ENCODE peak calls at places on chromosomes 11 and 22, in six cellular contexts. Q is A549, F is endothelial cell of umbilical vein, G is H1, N is K562, U is HCT116. O is an unnamed sample.
A peak's percentile ranks its signal among the peaks of the same experiment; 100 is the strongest.

GRCh38 chr11:84319853-84320252 is 1033.7 kb upstream of the CCDC90B start:
- DNase-seq in U (no peak), F (no peak), Q (no peak), N (no peak), G (no peak), O (no peak)

GRCh38 chr11:87437844-87438223 is 400.1 kb downstream of the TMEM135 start:
- DNase-seq in N (no peak), U (no peak), Q (no peak), G (no peak), F (no peak), O (no peak)

GRCh38 chr11:4610258-4610935 is 2.4 kb upstream of the TRIM68 start:
- DNase-seq in U (no peak), G (no peak), N (no peak), Q (no peak), F (no peak), O (no peak)

GRCh38 chr11:61688368-61689163 is 8.4 kb downstream of the DAGLA start:
- DNase-seq in F (peak; percentile 57), N (no peak), U (no peak), G (no peak), Q (no peak), O (no peak)

GRCh38 chr11:116539211-116539610 is 233.6 kb downstream of the BUD13 start:
- DNase-seq in N (no peak), U (no peak), Q (no peak), F (no peak), G (no peak), O (no peak)

GRCh38 chr22:43860831-43861230 is 1.5 kb downstream of the SULT4A1 start:
- DNase-seq in N (no peak), U (no peak), F (no peak), Q (no peak), G (no peak), O (no peak)

GRCh38 chr11:45294499-45294898 is 8.4 kb upstream of the SYT13 start:
- DNase-seq in U (no peak), Q (no peak), F (no peak), G (no peak), N (no peak), O (no peak)

GRCh38 chr22:19675428-19675827 is 38.9 kb upstream of the SEPTIN5 start:
- DNase-seq in G (no peak), N (no peak), F (no peak), U (no peak), Q (no peak), O (no peak)

GRCh38 chr11:61647529-61647928 is 32.7 kb upstream of the DAGLA start:
- DNase-seq in N (no peak), Q (no peak), F (no peak), G (no peak), U (no peak), O (no peak)

GRCh38 chr11:44138286-44138685 is 42.8 kb downstream of the EXT2 start:
- DNase-seq in U (no peak), Q (no peak), F (peak; percentile 69), G (no peak), N (no peak), O (no peak)

GRCh38 chr22:33210129-33210784 is 152.1 kb upstream of the SYN3 start:
- DNase-seq in G (no peak), U (no peak), Q (peak; percentile 24), N (peak; percentile 41), F (peak; percentile 4), O (peak; percentile 55)

GRCh38 chr22:30474683-30475424 is 3.0 kb upstream of the SEC14L3 start:
- DNase-seq in F (no peak), U (no peak), N (no peak), Q (no peak), G (no peak), O (no peak)

GRCh38 chr11:126398721-126399120 is 43.2 kb downstream of the ST3GAL4 start:
- DNase-seq in G (no peak), Q (no peak), N (no peak), F (no peak), U (no peak), O (no peak)

GRCh38 chr22:47285981-47286380 is 523.5 kb downstream of the TBC1D22A start:
- DNase-seq in U (no peak), G (no peak), Q (no peak), N (no peak), F (no peak), O (no peak)

GRCh38 chr11:33412231-33412630 is 155.1 kb downstream of the HIPK3 start:
- DNase-seq in G (no peak), N (no peak), Q (no peak), F (no peak), U (no peak), O (no peak)

GRCh38 chr11:100719362-100719761 is 32.3 kb downstream of the ARHGAP42 start:
- DNase-seq in N (no peak), G (peak; percentile 19), Q (no peak), F (no peak), U (no peak), O (no peak)

GRCh38 chr11:111954154-111954553 is 17.0 kb downstream of the DIXDC1 start:
- DNase-seq in N (no peak), G (no peak), F (no peak), Q (no peak), U (no peak), O (no peak)

GRCh38 chr11:83367745-83368144 is 81.6 kb upstream of the CCDC90B start:
- DNase-seq in Q (no peak), G (no peak), F (no peak), N (no peak), U (no peak), O (no peak)

GRCh38 chr11:27552356-27552755 is 45.8 kb upstream of the LIN7C start:
- DNase-seq in U (no peak), N (no peak), F (no peak), Q (no peak), G (no peak), O (no peak)

GRCh38 chr11:134411887-134412507 is at the start of gene B3GAT1:
- DNase-seq in N (no peak), U (no peak), G (no peak), F (no peak), Q (no peak), O (no peak)

GRCh38 chr22:42719133-42719532 is 1.5 kb downstream of the A4GALT start:
- DNase-seq in N (no peak), F (no peak), Q (no peak), G (no peak), U (no peak), O (no peak)

GRCh38 chr22:42717197-42717967 is 3.3 kb downstream of the A4GALT start:
- DNase-seq in U (no peak), F (no peak), N (peak; percentile 21), Q (no peak), G (peak; percentile 36), O (peak; percentile 68)

GRCh38 chr22:42719656-42720262 is 911 bp downstream of the A4GALT start:
- DNase-seq in N (no peak), F (no peak), U (no peak), G (no peak), Q (no peak), O (no peak)

GRCh38 chr22:42721045-42721434 is 370 bp upstream of the A4GALT start:
- DNase-seq in F (no peak), G (no peak), U (no peak), N (no peak), Q (no peak), O (no peak)

GRCh38 chr22:42720263-42721044 is at the start of gene A4GALT:
- DNase-seq in Q (no peak), F (no peak), U (no peak), G (no peak), N (no peak), O (no peak)
- TF ChIP-seq POLR2A in Q (no peak), F (no peak), U (no peak), G (no peak), N (no peak), O (no peak)

DNA sequence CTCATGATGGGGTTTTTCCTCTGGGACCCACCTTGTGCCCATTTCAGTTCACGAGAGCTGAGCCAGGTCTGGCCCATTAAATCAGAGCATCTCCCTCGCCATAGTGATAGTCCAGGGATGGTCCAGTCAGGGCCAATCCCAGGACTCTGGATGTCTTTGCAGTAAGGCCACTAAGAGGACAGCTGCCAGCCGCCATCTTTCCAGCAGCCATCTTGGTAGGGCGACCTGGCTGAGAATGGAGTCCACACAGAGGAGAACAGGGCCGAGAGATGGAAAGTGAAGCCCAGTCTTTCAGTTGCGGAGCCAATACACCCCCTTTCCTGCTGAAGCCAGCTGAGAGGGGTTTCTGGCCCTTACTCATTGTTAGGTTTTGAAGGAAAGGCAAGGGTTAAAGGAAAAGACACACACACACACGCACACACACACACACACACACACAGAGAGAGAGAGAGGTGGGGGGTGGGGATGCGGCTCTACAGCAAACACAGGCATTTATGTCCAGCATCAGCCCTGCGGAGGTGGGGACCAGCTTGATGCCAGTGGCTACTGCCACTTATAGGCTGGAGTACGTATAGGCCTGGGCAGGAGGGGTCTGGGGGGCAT is 12.4 kb upstream of the KIAA0930 start:
- DNase-seq in G (no peak), Q (no peak), U (no peak), F (no peak), N (no peak), O (no peak)
- TF ChIP-seq CTCF in G (no peak), Q (no peak), U (no peak), F (no peak), N (no peak), O (no peak)

GRCh38 chr11:123076484-123076883 is 14.5 kb upstream of the HSPA8 start:
- DNase-seq in F (no peak), Q (no peak), G (no peak), U (no peak), N (no peak), O (no peak)

GRCh38 chr11:123072762-123073161 is 10.8 kb upstream of the HSPA8 start:
- DNase-seq in G (no peak), U (no peak), Q (no peak), F (no peak), N (no peak), O (no peak)

GRCh38 chr11:123073343-123074057 is 11.6 kb upstream of the HSPA8 start:
- DNase-seq in N (peak; percentile 78), Q (no peak), U (no peak), G (no peak), F (no peak), O (no peak)

GRCh38 chr11:123069878-123070821 is 8.2 kb upstream of the HSPA8 start:
- DNase-seq in Q (no peak), U (no peak), G (no peak), N (no peak), F (no peak), O (peak; percentile 33)

GRCh38 chr11:123072279-123072678 is 10.3 kb upstream of the HSPA8 start:
- DNase-seq in G (no peak), Q (no peak), F (no peak), N (no peak), U (no peak), O (no peak)
- TF ChIP-seq MAX in G (no peak), Q (no peak), F (no peak), N (no peak), U (no peak), O (no peak)

GRCh38 chr11:128915148-128915519 is 24.0 kb downstream of the KCNJ5 start:
- DNase-seq in Q (no peak), F (no peak), U (no peak), N (no peak), G (no peak), O (no peak)
- TF ChIP-seq POLR2A in Q (no peak), F (no peak), U (no peak), N (no peak), G (no peak), O (no peak)

O was measured in NB4.